ENCODE peak calls at places on chromosomes 13 and 19, in four cellular contexts. T is mesothelial cell of epicardium, G is thoracic aorta, C is neural crest cell. X is an unnamed sample.

GRCh38 chr19:29679598-29680210 is 14.4 kb downstream of the PLEKHF1 start:
- DNase-seq in G (no peak), T (no peak), C (no peak), X (no peak)

GRCh38 chr19:33239223-33239975 is 13.7 kb upstream of the SLC7A10 start:
- DNase-seq in C (no peak), T (no peak), G (no peak), X (no peak)

GRCh38 chr19:15464394-15465385 is at the start of gene RASAL3:
- DNase-seq in G (no peak), T (no peak), C (no peak), X (no peak)

GRCh38 chr19:9205506-9206113 is 13.8 kb downstream of the OR7D4 start:
- DNase-seq in C (peak), G (peak), T (peak), X (peak)

GRCh38 chr13:36088001-36088400 is 43.2 kb downstream of the DCLK1 start:
- DNase-seq in C (no peak), T (no peak), G (no peak), X (no peak)

GRCh38 chr19:43527860-43528622 is 1.0 kb upstream of the ETHE1 start:
- DNase-seq in G (peak), T (no peak), C (no peak), X (no peak)

GRCh38 chr19:47190167-47190727 is 40.8 kb downstream of the BBC3 start:
- DNase-seq in G (peak), T (peak), C (peak), X (peak)

GRCh38 chr19:55091126-55091910 is 15.6 kb downstream of the EPS8L1 start:
- DNase-seq in G (no peak), T (no peak), C (no peak), X (no peak)

GRCh38 chr13:98937911-98938381 is 39.9 kb downstream of the DOCK9 start:
- DNase-seq in G (no peak), T (no peak), C (no peak), X (no peak)

GRCh38 chr19:35055715-35056179 is 14.2 kb downstream of the HPN start:
- DNase-seq in G (no peak), C (no peak), T (no peak), X (peak)

GRCh38 chr19:55541091-55541490 is 4.2 kb upstream of the SBK2 start:
- DNase-seq in C (no peak), T (no peak), G (no peak), X (no peak)

GRCh38 chr13:45133396-45134118 is 13.2 kb downstream of the GTF2F2 start:
- DNase-seq in C (no peak), T (no peak), G (no peak), X (no peak)

GRCh38 chr13:114077938-114078335 is 54.5 kb downstream of the RASA3 start:
- DNase-seq in G (no peak), T (no peak), C (no peak), X (no peak)

GRCh38 chr13:32206097-32206740 is 108.9 kb downstream of the ZAR1L start:
- DNase-seq in T (no peak), G (no peak), C (no peak), X (no peak)

GRCh38 chr13:24165746-24166145 is 5.2 kb downstream of the SPATA13 start:
- DNase-seq in T (no peak), C (no peak), G (no peak), X (no peak)

GRCh38 chr19:18002347-18002850 is 5.6 kb upstream of the ARRDC2 start:
- DNase-seq in C (no peak), G (no peak), T (no peak), X (no peak)

GRCh38 chr19:18282021-18282787 is 782 bp upstream of the JUND start:
- DNase-seq in C (no peak), T (no peak), G (peak), X (peak)

GRCh38 chr13:109204252-109204651 is 574.8 kb downstream of the MYO16 start:
- DNase-seq in C (no peak), G (no peak), T (no peak), X (no peak)

GRCh38 chr13:104014803-104015645 is 948.8 kb upstream of the SLC10A2 start:
- DNase-seq in T (no peak), G (no peak), C (no peak), X (no peak)

GRCh38 chr13:96925869-96926628 is 68.2 kb downstream of the OXGR1 start:
- DNase-seq in T (no peak), G (no peak), C (no peak), X (no peak)

GRCh38 chr19:38878575-38879399 is 712 bp upstream of the RINL start:
- DNase-seq in C (no peak), T (no peak), G (no peak), X (no peak)

GRCh38 chr13:71624641-71625040 is 242.4 kb downstream of the DACH1 start:
- DNase-seq in C (no peak), G (no peak), T (no peak), X (no peak)

GRCh38 chr13:50400930-50401553 is 385.8 kb downstream of the KCNRG start:
- DNase-seq in C (no peak), T (no peak), G (no peak), X (no peak)

GRCh38 chr13:101556676-101557121 is 104.2 kb downstream of the ITGBL1 start:
- DNase-seq in T (no peak), G (no peak), C (no peak), X (no peak)

GRCh38 chr13:39602614-39603366 is at the start of gene LHFPL6:
- DNase-seq in G (peak), C (peak), T (peak), X (peak)

GRCh38 chr19:1064661-1065605 is 2.0 kb upstream of the ARHGAP45 start:
- DNase-seq in T (peak), C (peak), G (no peak), X (peak)

GRCh38 chr19:12497032-12497431 is 12.4 kb upstream of the ZNF709 start:
- DNase-seq in T (no peak), C (no peak), G (no peak), X (no peak)

GRCh38 chr19:47106819-47107200 is 6.8 kb downstream of the ZC3H4 start:
- DNase-seq in C (no peak), T (no peak), G (no peak), X (no peak)

GRCh38 chr13:44471686-44472085 is 98.1 kb downstream of the SERP2 start:
- DNase-seq in T (no peak), G (no peak), C (no peak), X (no peak)

GRCh38 chr13:109254271-109254670 is 532.1 kb downstream of the IRS2 start:
- DNase-seq in T (no peak), G (no peak), C (no peak), X (no peak)

GRCh38 chr13:71867101-71867814 is at the start of gene DACH1:
- DNase-seq in G (no peak), C (peak), T (peak), X (no peak)

GRCh38 chr19:51706296-51706695 is 13.2 kb downstream of the SPACA6 start:
- DNase-seq in T (no peak), C (no peak), G (no peak), X (no peak)

GRCh38 chr13:101115762-101116161 is 300.5 kb downstream of the NALCN start:
- DNase-seq in T (no peak), G (no peak), C (no peak), X (no peak)

GRCh38 chr13:60617863-60618733 is 221.1 kb downstream of the TDRD3 start:
- DNase-seq in T (no peak), G (no peak), C (no peak), X (no peak)

GRCh38 chr19:4990306-4990705 is 21.4 kb downstream of the KDM4B start:
- DNase-seq in C (no peak), G (no peak), T (no peak), X (no peak)

GRCh38 chr13:106466691-106467405 is 68.6 kb downstream of the EFNB2 start:
- DNase-seq in C (no peak), T (no peak), G (no peak), X (no peak)

GRCh38 chr19:3525052-3525451 is 13.9 kb upstream of the TEKTIP1 start:
- DNase-seq in C (no peak), G (no peak), T (no peak), X (no peak)

GRCh38 chr19:3528539-3529211 is 10.3 kb upstream of the TEKTIP1 start:
- DNase-seq in C (no peak), G (no peak), T (no peak), X (no peak)

GRCh38 chr19:3528080-3528479 is 10.9 kb upstream of the TEKTIP1 start:
- DNase-seq in C (no peak), T (no peak), G (no peak), X (no peak)

GRCh38 chr19:3527250-3527910 is 11.6 kb upstream of the TEKTIP1 start:
- DNase-seq in C (no peak), T (no peak), G (no peak), X (no peak)

GRCh38 chr19:3526507-3527244 is 12.3 kb upstream of the TEKTIP1 start:
- DNase-seq in C (no peak), T (no peak), G (no peak), X (no peak)
- TF ChIP-seq CTCF in C (peak), T (peak), G (no peak), X (peak)

GRCh38 chr13:58300974-58301681 is 669.6 kb downstream of the PCDH17 start:
- DNase-seq in G (no peak), T (no peak), C (no peak), X (no peak)
- TF ChIP-seq CTCF in G (no peak), T (no peak), C (no peak), X (no peak)

GRCh38 chr13:20127563-20128458 is 33.0 kb downstream of the GJA3 start:
- DNase-seq in T (peak), C (peak), G (no peak), X (peak)
- TF ChIP-seq CTCF in T (no peak), C (peak), G (peak), X (peak)

DNA sequence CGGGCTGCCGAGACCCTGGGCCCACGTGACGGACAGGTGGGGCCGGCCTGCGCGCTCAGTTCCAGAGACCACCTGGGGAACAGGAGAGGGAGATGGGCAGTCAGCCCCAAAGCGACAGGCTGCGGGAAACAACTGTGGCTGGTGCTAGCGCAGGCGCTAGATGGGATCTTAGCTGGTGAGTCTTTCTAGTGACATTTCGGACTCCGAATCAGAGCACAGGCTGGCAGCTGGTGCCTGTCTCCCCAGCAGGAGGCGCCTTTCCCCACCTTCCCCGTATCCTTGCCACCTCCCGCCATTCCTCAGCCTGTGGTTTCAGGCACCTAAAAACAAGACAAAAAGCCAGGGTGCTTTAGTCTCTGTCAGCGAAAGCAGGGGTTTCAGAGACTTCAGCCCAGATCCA is 19.4 kb upstream of the RANBP3 start:
- DNase-seq in G (no peak), C (no peak), T (no peak), X (no peak)
- TF ChIP-seq CTCF in G (no peak), C (peak), T (no peak), X (no peak)

GRCh38 chr13:27622102-27622820 is 569 bp downstream of the POLR1D start:
- DNase-seq in T (no peak), G (no peak), C (no peak), X (no peak)
- TF ChIP-seq CTCF in T (no peak), G (no peak), C (peak), X (no peak)

DNA sequence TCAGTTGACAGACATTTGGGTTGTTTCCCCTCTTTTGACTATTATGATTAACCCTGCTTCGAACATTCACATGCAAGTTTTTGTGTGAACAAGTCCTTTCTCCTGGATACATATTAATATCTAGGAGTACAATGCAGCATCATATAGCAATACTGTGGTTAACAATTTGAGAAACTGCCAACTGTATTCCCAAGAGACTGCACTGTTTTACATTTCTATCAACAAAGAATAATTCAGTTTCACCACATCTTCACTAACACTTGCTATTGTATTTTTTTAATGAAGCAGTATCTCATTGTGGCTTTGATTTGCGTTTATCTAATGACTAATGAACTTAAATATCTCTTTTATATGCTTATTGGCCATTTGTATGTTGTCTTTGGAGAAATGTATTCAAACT is 184.6 kb upstream of the NBEA start:
- DNase-seq in G (no peak), C (no peak), T (no peak), X (no peak)
- TF ChIP-seq CTCF in G (no peak), C (no peak), T (no peak), X (no peak)

X was measured in Calu3.